ENCODE peak calls at places on chromosomes 3 and 15, in nine cellular contexts. Y is stimulated activated CD4-positive, alpha-beta T cell treated with anti-CD3 and anti-CD28 coated beads, Interleukin-15, amount 100 ng/mL, for 24 hours; W is glutamatergic neuron; L is left ventricle myocardium superior; F is left cardiac atrium; H is PC-3; I is COR-L47; X is astrocyte; G is A172. V is an unnamed sample.

GRCh38 chr15:68055224-68055705 is 1.1 kb downstream of the PIAS1 start:
- DNase-seq in L (no peak), X (peak; percentile 32), H (peak; percentile 53), I (peak; percentile 34), F (no peak), G (peak; percentile 49), Y (peak; percentile 81), W (no peak), V (peak; percentile 83)

GRCh38 chr3:46979958-46980497 is 562 bp downstream of the NBEAL2 start:
- DNase-seq in L (peak; percentile 52), X (no peak), Y (no peak), G (no peak), I (no peak), W (no peak), F (peak; percentile 44), H (no peak), V (peak; percentile 43)

GRCh38 chr3:72798552-72799195 is 49.6 kb downstream of the SHQ1 start:
- DNase-seq in Y (no peak), L (no peak), G (no peak), W (no peak), I (no peak), F (no peak), X (no peak), H (no peak), V (no peak)

GRCh38 chr3:168531116-168531515 is 435.4 kb upstream of the GOLIM4 start:
- DNase-seq in Y (no peak), I (no peak), W (no peak), F (no peak), G (no peak), X (no peak), L (no peak), H (no peak), V (no peak)

GRCh38 chr3:45105855-45106655 is 40.1 kb downstream of the CDCP1 start:
- DNase-seq in F (no peak), X (peak; percentile 94), W (no peak), L (no peak), G (peak; percentile 96), Y (peak; percentile 87), I (no peak), H (peak; percentile 92), V (peak; percentile 84)

GRCh38 chr15:75107905-75108838 is 84.8 kb downstream of the PPCDC start:
- DNase-seq in W (no peak), X (peak; percentile 92), F (no peak), H (peak; percentile 91), I (no peak), L (no peak), Y (peak; percentile 81), G (peak; percentile 88), V (peak; percentile 79)

GRCh38 chr3:184777566-184778356 is 34.2 kb upstream of the VPS8 start:
- DNase-seq in F (peak; percentile 92), G (peak; percentile 81), I (peak; percentile 97), Y (peak; percentile 89), W (peak; percentile 88), H (peak; percentile 94), L (peak; percentile 80), X (peak; percentile 88), V (peak; percentile 90)

GRCh38 chr3:111763968-111764367 is 95.1 kb upstream of the PHLDB2 start:
- DNase-seq in I (no peak), X (peak; percentile 76), W (no peak), L (no peak), H (no peak), Y (no peak), F (no peak), G (no peak), V (no peak)

GRCh38 chr3:158140396-158140795 is 30.5 kb downstream of the RSRC1 start:
- DNase-seq in X (no peak), I (no peak), H (peak; percentile 46), W (no peak), G (no peak), Y (no peak), F (no peak), L (no peak), V (no peak)

GRCh38 chr3:78003090-78003489 is 963.2 kb downstream of the ROBO2 start:
- DNase-seq in L (no peak), W (no peak), Y (no peak), I (no peak), H (peak; percentile 73), F (no peak), G (no peak), X (no peak), V (no peak)

GRCh38 chr3:54830658-54831057 is 97.2 kb downstream of the LRTM1 start:
- DNase-seq in I (no peak), X (no peak), H (peak; percentile 75), G (no peak), Y (peak; percentile 12), L (no peak), W (peak; percentile 37), F (no peak), V (peak; percentile 21)

GRCh38 chr3:10008588-10009344 is 17.5 kb upstream of the FANCD2 start:
- DNase-seq in Y (peak; percentile 83), H (peak; percentile 86), X (peak; percentile 30), G (peak; percentile 55), W (peak; percentile 87), I (peak; percentile 1), L (peak; percentile 95), F (peak; percentile 89), V (peak; percentile 84)

GRCh38 chr15:48798319-48798718 is 12.6 kb downstream of the CEP152 start:
- DNase-seq in F (no peak), I (peak; percentile 84), G (no peak), Y (no peak), X (no peak), L (no peak), W (peak; percentile 59), H (no peak), V (no peak)